ENCODE peak calls at places on chromosomes 6 and 20, in four cellular contexts. W is vagina, V is stomach, C is suprapubic skin. D is an unnamed sample.

GRCh38 chr20:43914697-43915208 is at the start of gene TOX2:
- DNase-seq in W (no peak), V (no peak), C (no peak), D (no peak)

GRCh38 chr20:9280654-9281053 is 211.8 kb downstream of the PLCB4 start:
- DNase-seq in C (no peak), W (no peak), V (no peak), D (no peak)

GRCh38 chr6:11889574-11889973 is 111.0 kb upstream of the ADTRP start:
- DNase-seq in V (no peak), C (no peak), W (no peak), D (no peak)

GRCh38 chr6:163539101-163539762 is 124.7 kb downstream of the QKI start:
- DNase-seq in C (no peak), W (no peak), V (no peak), D (no peak)

GRCh38 chr20:10935658-10936057 is 261.9 kb upstream of the JAG1 start:
- DNase-seq in C (no peak), W (no peak), V (no peak), D (no peak)

GRCh38 chr6:121896363-121896762 is 460.9 kb downstream of the GJA1 start:
- DNase-seq in C (no peak), W (no peak), V (no peak), D (no peak)

GRCh38 chr20:8242827-8243764 is 111.0 kb downstream of the PLCB1 start:
- DNase-seq in C (no peak), W (no peak), V (no peak), D (no peak)

GRCh38 chr6:17454316-17455005 is 61.1 kb downstream of the CAP2 start:
- DNase-seq in W (no peak), C (no peak), V (no peak), D (no peak)

GRCh38 chr6:26087284-26088115 is at the start of gene HFE:
- DNase-seq in V (peak), W (no peak), C (peak), D (no peak)

GRCh38 chr20:41082306-41082705 is 53.7 kb downstream of the TOP1 start:
- DNase-seq in W (no peak), V (no peak), C (no peak), D (no peak)
- H3K4me3 ChIP-seq in W (no peak), V (no peak), C (no peak), D (no peak)

GRCh38 chr20:24782801-24783630 is 166.1 kb upstream of the CST7 start:
- DNase-seq in V (no peak), W (no peak), C (no peak), D (no peak)

GRCh38 chr20:24784607-24785006 is 164.5 kb upstream of the CST7 start:
- DNase-seq in V (no peak), C (no peak), W (no peak), D (no peak)

GRCh38 chr20:24782221-24782620 is 166.8 kb upstream of the CST7 start:
- DNase-seq in W (no peak), V (no peak), C (peak), D (no peak)

GRCh38 chr20:24785141-24785924 is 163.7 kb upstream of the CST7 start:
- DNase-seq in V (no peak), W (no peak), C (no peak), D (no peak)

GRCh38 chr20:24783631-24784492 is 165.2 kb upstream of the CST7 start:
- DNase-seq in W (no peak), C (peak), V (peak), D (no peak)
- TF ChIP-seq CTCF in W (no peak), C (no peak), V (peak), D (no peak)

GRCh38 chr6:129749749-129750120 is 39.8 kb upstream of the ARHGAP18 start:
- DNase-seq in V (no peak), C (no peak), W (no peak), D (no peak)

GRCh38 chr6:129747588-129748112 is 37.7 kb upstream of the ARHGAP18 start:
- DNase-seq in W (no peak), C (no peak), V (no peak), D (no peak)

GRCh38 chr6:129748901-129749748 is 39.1 kb upstream of the ARHGAP18 start:
- DNase-seq in C (no peak), W (no peak), V (no peak), D (no peak)

GRCh38 chr6:129748212-129748900 is 38.4 kb upstream of the ARHGAP18 start:
- DNase-seq in V (peak), C (no peak), W (no peak), D (no peak)

GRCh38 chr6:129750390-129750789 is 40.4 kb upstream of the ARHGAP18 start:
- DNase-seq in W (no peak), V (no peak), C (no peak), D (no peak)
- H3K27ac ChIP-seq in W (peak), V (peak), C (peak), D (no peak)

GRCh38 chr6:117674503-117674902 is 766 bp upstream of the NUS1 start:
- DNase-seq in V (no peak), C (no peak), W (no peak), D (no peak)

GRCh38 chr6:117681321-117681720 is 6.1 kb downstream of the NUS1 start:
- DNase-seq in W (no peak), V (no peak), C (no peak), D (no peak)

GRCh38 chr6:117677553-117678131 is 2.4 kb downstream of the NUS1 start:
- DNase-seq in C (no peak), V (no peak), W (no peak), D (no peak)

GRCh38 chr6:117674991-117675657 is at the start of gene NUS1:
- DNase-seq in C (peak), W (no peak), V (peak), D (peak)

GRCh38 chr6:117676577-117677218 is 1.4 kb downstream of the NUS1 start:
- DNase-seq in C (no peak), V (no peak), W (no peak), D (no peak)
- H3K4me3 ChIP-seq in C (peak), V (peak), W (peak), D (peak)

GRCh38 chr20:58636983-58637421 is 14.1 kb upstream of the STX16 start:
- DNase-seq in V (no peak), C (peak), W (no peak), D (no peak)
- TF ChIP-seq CTCF in V (no peak), C (no peak), W (no peak), D (no peak)

D was measured in coronary artery.